ENCODE peak calls at places on chromosomes 7 and 10, in four cellular contexts. C is GM12865, R is Peyer's patch, F is cardiac fibroblast. H is an unnamed sample.

GRCh38 chr7:35869810-35870209 is 69.0 kb downstream of the SEPTIN7 start:
- DNase-seq in R (no peak), F (peak), C (no peak), H (no peak)

GRCh38 chr10:77350711-77351119 is 286.9 kb downstream of the KCNMA1 start:
- DNase-seq in C (no peak), R (peak), F (peak), H (peak)

GRCh38 chr7:90209776-90210175 is 1.8 kb upstream of the STEAP2 start:
- DNase-seq in C (no peak), F (no peak), R (no peak), H (peak)

GRCh38 chr10:70890917-70891431 is 2.6 kb upstream of the PCBD1 start:
- DNase-seq in R (peak), F (no peak), C (no peak), H (no peak)

GRCh38 chr10:12050528-12050927 is 7.9 kb upstream of the UPF2 start:
- DNase-seq in R (no peak), C (no peak), F (no peak), H (no peak)

GRCh38 chr7:21134631-21135030 is 293.3 kb upstream of the SP4 start:
- DNase-seq in F (peak), C (no peak), R (no peak), H (no peak)

GRCh38 chr10:660980-661890 is 28.2 kb downstream of the DIP2C start:
- DNase-seq in R (peak), F (peak), C (no peak), H (no peak)

GRCh38 chr7:116087984-116088383 is 57.4 kb upstream of the TFEC start:
- DNase-seq in C (no peak), F (no peak), R (no peak), H (no peak)

GRCh38 chr7:98084631-98085030 is 22.0 kb upstream of the LMTK2 start:
- DNase-seq in F (no peak), C (no peak), R (peak), H (no peak)

GRCh38 chr7:142383826-142384507 is 126.1 kb upstream of the PRSS58 start:
- DNase-seq in C (no peak), F (no peak), R (no peak), H (no peak)

GRCh38 chr10:62502995-62503613 is 128.9 kb downstream of the ZNF365 start:
- DNase-seq in C (no peak), R (no peak), F (no peak), H (no peak)

GRCh38 chr7:1043552-1044188 is 676 bp upstream of the GPR146 start:
- DNase-seq in C (no peak), R (no peak), F (no peak), H (no peak)

GRCh38 chr7:9981950-9982349 is 991.7 kb upstream of the PHF14 start:
- DNase-seq in R (no peak), F (no peak), C (no peak), H (no peak)

GRCh38 chr7:104906032-104906431 is 108.0 kb upstream of the KMT2E start:
- DNase-seq in F (no peak), R (no peak), C (no peak), H (no peak)

GRCh38 chr10:107490389-107490788 is 325.9 kb upstream of the SORCS1 start:
- DNase-seq in C (no peak), R (no peak), F (no peak), H (no peak)

GRCh38 chr10:90047243-90047729 is 345.9 kb downstream of the KIF20B start:
- DNase-seq in F (no peak), C (peak), R (no peak), H (no peak)

GRCh38 chr10:30445716-30446115 is 11.7 kb downstream of the MAP3K8 start:
- DNase-seq in F (peak), C (no peak), R (no peak), H (no peak)

GRCh38 chr7:128715079-128715478 is 24.1 kb upstream of the CALU start:
- DNase-seq in F (no peak), C (no peak), R (no peak), H (no peak)

GRCh38 chr10:18334116-18334867 is 194.1 kb downstream of the CACNB2 start:
- DNase-seq in F (no peak), R (no peak), C (no peak), H (no peak)

GRCh38 chr7:6276911-6277408 is 4.5 kb upstream of the CYTH3 start:
- DNase-seq in F (peak), R (peak), C (no peak), H (no peak)

GRCh38 chr7:93375603-93376002 is 143.4 kb downstream of the VPS50 start:
- DNase-seq in R (no peak), F (no peak), C (peak), H (no peak)

GRCh38 chr7:31111109-31111451 is 59.0 kb downstream of the ADCYAP1R1 start:
- DNase-seq in C (no peak), R (no peak), F (no peak), H (no peak)

GRCh38 chr10:113310317-113310716 is 242.5 kb upstream of the HABP2 start:
- DNase-seq in R (no peak), C (no peak), F (no peak), H (no peak)

GRCh38 chr7:47816647-47817046 is 131.6 kb downstream of the PKD1L1 start:
- DNase-seq in F (peak), R (no peak), C (no peak), H (no peak)

GRCh38 chr7:102258749-102259107 is 27.9 kb upstream of the SH2B2 start:
- DNase-seq in R (no peak), C (no peak), F (no peak), H (no peak)

GRCh38 chr7:70051726-70052125 is 453.5 kb downstream of the AUTS2 start:
- DNase-seq in R (no peak), F (no peak), C (no peak), H (no peak)

GRCh38 chr7:115346685-115347084 is 424.8 kb downstream of the MDFIC start:
- DNase-seq in C (no peak), R (no peak), F (no peak), H (no peak)

GRCh38 chr10:68560201-68560915 is at the start of gene TET1:
- DNase-seq in F (peak), C (peak), R (peak), H (no peak)

GRCh38 chr10:121999301-121999700 is 10.3 kb downstream of the TACC2 start:
- DNase-seq in C (no peak), F (no peak), R (no peak), H (no peak)

GRCh38 chr10:95637911-95638310 is 18.6 kb downstream of the ALDH18A1 start:
- DNase-seq in R (no peak), F (no peak), C (no peak), H (no peak)

GRCh38 chr7:27110163-27110976 is 7.9 kb upstream of the HOXA2 start:
- DNase-seq in F (no peak), C (no peak), R (peak), H (no peak)

GRCh38 chr10:4344544-4344994 is 481.4 kb upstream of the AKR1E2 start:
- DNase-seq in C (no peak), R (no peak), F (peak), H (peak)

GRCh38 chr7:45885264-45885882 is 2.9 kb upstream of the IGFBP1 start:
- DNase-seq in R (no peak), F (peak), C (no peak), H (no peak)

GRCh38 chr10:26869528-26869927 is 8.8 kb upstream of the ABI1 start:
- DNase-seq in R (no peak), F (peak), C (no peak), H (no peak)

GRCh38 chr10:22628309-22628708 is 86.1 kb downstream of the PIP4K2A start:
- DNase-seq in C (no peak), R (no peak), F (no peak), H (no peak)

GRCh38 chr7:100799037-100799896 is 28.1 kb downstream of the EPHB4 start:
- DNase-seq in F (peak), R (peak), C (peak), H (peak)

GRCh38 chr10:35822316-35822715 is 180.2 kb upstream of the FZD8 start:
- DNase-seq in C (peak), R (peak), F (peak), H (peak)
- TF ChIP-seq CTCF in C (no peak), R (no peak), F (peak), H (peak)

GRCh38 chr10:86646532-86646931 is 7.8 kb upstream of the OPN4 start:
- DNase-seq in C (no peak), R (no peak), F (no peak), H (no peak)

GRCh38 chr10:86642499-86642898 is 11.8 kb upstream of the OPN4 start:
- DNase-seq in R (no peak), F (peak), C (no peak), H (no peak)

GRCh38 chr10:86646933-86647332 is 7.4 kb upstream of the OPN4 start:
- DNase-seq in R (peak), C (no peak), F (no peak), H (no peak)

GRCh38 chr10:86645111-86645445 is 9.3 kb upstream of the OPN4 start:
- DNase-seq in F (no peak), R (no peak), C (no peak), H (no peak)

DNA sequence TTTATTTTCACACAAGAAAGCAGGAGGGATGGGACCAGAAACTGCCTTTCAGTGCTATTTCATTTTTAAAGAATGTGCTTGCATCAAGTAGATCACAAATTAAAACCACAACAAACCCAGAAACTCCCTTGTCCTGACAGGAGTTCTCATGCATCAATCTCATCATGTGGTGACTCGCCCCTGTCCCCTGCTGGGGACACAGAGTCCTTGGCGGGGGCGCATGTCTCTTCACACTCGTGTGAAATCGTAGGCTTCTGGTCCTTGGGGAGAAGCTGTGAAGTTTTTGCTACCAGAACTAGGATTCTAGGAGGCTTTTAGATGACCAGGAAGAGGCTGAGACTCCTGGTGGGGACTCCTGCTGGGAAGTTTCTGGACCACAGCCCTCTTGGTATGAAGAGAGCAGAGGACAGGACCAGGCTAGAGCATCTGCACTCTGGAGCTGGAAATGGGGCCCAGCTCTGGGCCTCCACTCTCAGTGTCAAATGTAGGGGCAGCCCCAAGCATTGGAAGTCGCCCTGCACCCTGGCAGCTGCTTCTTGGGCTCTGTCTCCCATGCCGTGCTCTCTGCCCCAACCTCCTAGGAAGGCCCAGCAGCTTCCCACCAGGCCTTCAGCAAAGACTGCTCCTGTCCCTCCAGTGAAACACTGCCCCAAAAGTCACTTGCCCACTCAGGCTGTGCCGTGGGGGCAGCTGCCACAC is 9.8 kb upstream of the OPN4 start:
- DNase-seq in F (peak), C (peak), R (no peak), H (no peak)
- TF ChIP-seq CTCF in F (peak), C (peak), R (no peak), H (peak)

GRCh38 chr7:4468320-4469102 is 213.6 kb upstream of the FOXK1 start:
- DNase-seq in C (no peak), F (no peak), R (no peak), H (no peak)

GRCh38 chr7:4470246-4470645 is 211.8 kb upstream of the FOXK1 start:
- DNase-seq in F (no peak), C (no peak), R (no peak), H (no peak)

DNA sequence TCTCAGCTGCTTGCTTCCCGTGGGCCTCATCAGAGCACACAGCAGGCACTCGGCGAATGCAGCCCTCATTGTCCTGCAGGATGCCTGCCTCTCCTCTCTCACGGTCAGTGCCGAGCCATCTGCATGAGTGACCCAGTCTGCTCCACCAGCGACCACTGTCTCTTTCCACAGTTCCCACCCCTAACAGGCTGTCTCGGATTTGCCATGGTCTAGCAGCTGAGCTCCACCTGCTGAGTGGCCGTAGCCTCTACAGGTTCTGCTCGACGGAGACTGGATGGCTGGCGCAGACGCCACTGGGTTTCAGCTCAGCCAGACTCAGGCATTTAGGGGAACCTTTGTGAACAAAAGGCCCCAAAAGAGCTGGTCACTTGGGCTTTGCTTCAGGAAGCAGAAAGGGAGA is 209.4 kb upstream of the FOXK1 start:
- DNase-seq in F (no peak), R (no peak), C (no peak), H (no peak)
- TF ChIP-seq CTCF in F (no peak), R (no peak), C (no peak), H (no peak)

GRCh38 chr7:39746162-39746782 is 122.9 kb downstream of the RALA start:
- DNase-seq in F (peak), R (peak), C (peak), H (peak)
- TF ChIP-seq CTCF in F (peak), R (peak), C (peak), H (peak)

GRCh38 chr10:127135844-127136577 is 60.4 kb downstream of the INSYN2A start:
- DNase-seq in F (no peak), R (no peak), C (no peak), H (no peak)

GRCh38 chr10:127133672-127134500 is 62.5 kb downstream of the INSYN2A start:
- DNase-seq in R (no peak), F (no peak), C (no peak), H (no peak)

GRCh38 chr10:127129104-127129503 is 67.3 kb downstream of the INSYN2A start:
- DNase-seq in C (no peak), R (no peak), F (no peak), H (no peak)

GRCh38 chr10:127132434-127132833 is 64.0 kb downstream of the INSYN2A start:
- DNase-seq in R (no peak), C (no peak), F (no peak), H (no peak)

GRCh38 chr10:127133225-127133624 is 63.2 kb downstream of the INSYN2A start:
- DNase-seq in R (no peak), F (no peak), C (no peak), H (no peak)
- TF ChIP-seq CTCF in R (no peak), F (no peak), C (no peak), H (no peak)

GRCh38 chr7:8217200-8218068 is 44.5 kb downstream of the ICA1 start:
- DNase-seq in R (no peak), F (peak), C (peak), H (peak)
- TF ChIP-seq CTCF in R (peak), F (peak), C (peak), H (peak)

H was measured in AG09319.